ENCODE peak calls at places on chromosome 11, in seven cellular contexts. E, G, C, S, W, I and F are unnamed samples.

GRCh38 chr11:108887436-108888238 is 222.8 kb downstream of the DDX10 start:
- DNase-seq in W (no peak), E (no peak), I (no peak), S (no peak), C (no peak), G (no peak), F (no peak)

GRCh38 chr11:75588067-75588481 is 26.0 kb downstream of the SERPINH1 start:
- DNase-seq in I (no peak), W (no peak), G (no peak), C (no peak), E (no peak), S (no peak), F (no peak)

GRCh38 chr11:67120881-67121710 is 2.0 kb downstream of the KDM2A start:
- DNase-seq in I (peak), G (peak), S (no peak), W (no peak), C (no peak), E (peak), F (no peak)

GRCh38 chr11:115170133-115170815 is 333.9 kb downstream of the CADM1 start:
- DNase-seq in C (peak), G (no peak), S (no peak), E (no peak), I (peak), W (peak), F (no peak)

GRCh38 chr11:123483465-123483864 is 53.4 kb downstream of the GRAMD1B start:
- DNase-seq in G (no peak), I (no peak), C (no peak), W (no peak), S (no peak), E (no peak), F (no peak)

GRCh38 chr11:46520971-46521745 is 72.7 kb downstream of the AMBRA1 start:
- DNase-seq in C (no peak), I (no peak), E (no peak), S (no peak), W (no peak), G (peak), F (no peak)

GRCh38 chr11:92627615-92628201 is 341.7 kb upstream of the MTNR1B start:
- DNase-seq in C (no peak), E (no peak), I (no peak), G (peak), W (no peak), S (no peak), F (no peak)

GRCh38 chr11:131486937-131487336 is 116.5 kb downstream of the NTM start:
- DNase-seq in S (no peak), G (no peak), I (no peak), C (no peak), E (no peak), W (no peak), F (no peak)

GRCh38 chr11:100980156-100980555 is 149.5 kb downstream of the PGR start:
- DNase-seq in S (no peak), W (no peak), E (peak), G (peak), C (no peak), I (peak), F (no peak)

GRCh38 chr11:8777907-8778767 is 95.5 kb downstream of the RPL27A start:
- DNase-seq in E (no peak), C (no peak), I (no peak), S (no peak), W (no peak), G (no peak), F (no peak)

GRCh38 chr11:67640021-67640757 is 626 bp upstream of the TBX10 start:
- DNase-seq in I (peak), S (no peak), G (no peak), E (no peak), C (peak), W (peak), F (peak)

GRCh38 chr11:65424200-65425104 is 1.9 kb downstream of the NEAT1 start:
- DNase-seq in E (peak), W (no peak), C (no peak), S (no peak), I (peak), G (peak), F (peak)

GRCh38 chr11:11082651-11083050 is 224.8 kb upstream of the ZBED5 start:
- DNase-seq in G (no peak), E (no peak), I (no peak), S (no peak), W (no peak), C (no peak), F (no peak)

GRCh38 chr11:70536051-70536877 is 137.9 kb downstream of the CTTN start:
- DNase-seq in E (no peak), I (no peak), W (peak), C (no peak), G (no peak), S (no peak), F (peak)

GRCh38 chr11:29135504-29135903 is 881.3 kb downstream of the KCNA4 start:
- DNase-seq in E (no peak), I (no peak), C (no peak), G (no peak), W (no peak), S (no peak), F (no peak)

GRCh38 chr11:72570893-72571741 is 103.1 kb downstream of the PDE2A start:
- DNase-seq in E (no peak), I (no peak), W (no peak), S (no peak), C (no peak), G (no peak), F (no peak)

GRCh38 chr11:3049430-3050243 is 7.6 kb downstream of the CARS1 start:
- DNase-seq in G (peak), E (peak), S (no peak), I (peak), C (no peak), W (no peak), F (peak)

GRCh38 chr11:12187399-12187798 is 77.0 kb downstream of the MICAL2 start:
- DNase-seq in C (no peak), I (no peak), E (no peak), W (no peak), G (no peak), S (no peak), F (no peak)

GRCh38 chr11:83574516-83574915 is 288.3 kb upstream of the CCDC90B start:
- DNase-seq in I (no peak), S (no peak), G (peak), C (no peak), W (no peak), E (no peak), F (no peak)

GRCh38 chr11:113305440-113306336 is 8.7 kb upstream of the TTC12 start:
- DNase-seq in G (peak), C (peak), E (peak), W (peak), I (peak), S (no peak), F (no peak)

GRCh38 chr11:7787239-7787638 is 9.5 kb downstream of the OR5P2 start:
- DNase-seq in W (no peak), G (no peak), C (no peak), E (no peak), S (no peak), I (no peak), F (no peak)

GRCh38 chr11:27328602-27329001 is 34.4 kb downstream of the CCDC34 start:
- DNase-seq in E (no peak), G (no peak), W (no peak), S (no peak), I (no peak), C (no peak), F (no peak)

GRCh38 chr11:74683279-74683871 is 47.9 kb downstream of the CHRDL2 start:
- DNase-seq in G (no peak), E (peak), C (no peak), I (no peak), S (no peak), W (peak), F (peak)

GRCh38 chr11:59197990-59198389 is 14.7 kb downstream of the MPEG1 start:
- DNase-seq in C (no peak), S (no peak), W (no peak), I (no peak), E (peak), G (no peak), F (no peak)

GRCh38 chr11:19597876-19598275 is 114.8 kb upstream of the NAV2 start:
- DNase-seq in C (no peak), I (no peak), W (no peak), E (no peak), G (no peak), S (no peak), F (no peak)

GRCh38 chr11:82680252-82680651 is 53.4 kb downstream of the FAM181B start:
- DNase-seq in W (no peak), G (no peak), I (no peak), C (no peak), S (no peak), E (no peak), F (no peak)

GRCh38 chr11:71418643-71419042 is 29.6 kb downstream of the DHCR7 start:
- DNase-seq in C (no peak), W (no peak), G (no peak), S (no peak), I (no peak), E (no peak), F (no peak)

GRCh38 chr11:131522851-131523250 is 152.4 kb downstream of the NTM start:
- DNase-seq in I (no peak), W (no peak), C (no peak), E (no peak), S (no peak), G (no peak), F (no peak)